ENCODE peak calls at places on chromosomes 7 and 10, in six cellular contexts. Z, Y, V, P, M and J are unnamed samples.

GRCh38 chr7:112162161-112163020 is 43.8 kb downstream of the DOCK4 start:
- DNase-seq in Z (no peak), Y (peak), V (no peak), P (peak), M (peak), J (no peak)

GRCh38 chr7:93232673-93233018 is 480 bp downstream of the VPS50 start:
- DNase-seq in Z (no peak), Y (no peak), V (no peak), P (no peak), M (no peak), J (no peak)

GRCh38 chr7:1268866-1269265 is 36.2 kb downstream of the UNCX start:
- DNase-seq in Z (no peak), Y (no peak), V (no peak), P (no peak), M (no peak), J (no peak)

GRCh38 chr10:23121135-23121534 is 25.8 kb downstream of the MSRB2 start:
- DNase-seq in Z (no peak), Y (no peak), V (no peak), P (no peak), M (no peak), J (no peak)

GRCh38 chr7:30923009-30923773 is 11.5 kb downstream of the AQP1 start:
- DNase-seq in Z (no peak), Y (no peak), V (no peak), P (no peak), M (no peak), J (no peak)

GRCh38 chr10:119298788-119299187 is 91.4 kb downstream of the GRK5 start:
- DNase-seq in Z (no peak), Y (no peak), V (no peak), P (no peak), M (no peak), J (no peak)

GRCh38 chr7:1650363-1651030 is 19.6 kb upstream of the ELFN1 start:
- DNase-seq in Z (no peak), Y (no peak), V (no peak), P (no peak), M (no peak), J (no peak)

GRCh38 chr10:52768114-52768532 is 4.5 kb downstream of the MBL2 start:
- DNase-seq in Z (no peak), Y (no peak), V (no peak), P (no peak), M (no peak), J (no peak)

GRCh38 chr7:8379264-8379663 is 54.1 kb upstream of the NXPH1 start:
- DNase-seq in Z (no peak), Y (peak), V (no peak), P (no peak), M (no peak), J (peak)

GRCh38 chr7:158266817-158267736 is 320.5 kb downstream of the PTPRN2 start:
- DNase-seq in Z (no peak), Y (no peak), V (no peak), P (no peak), M (no peak), J (no peak)

GRCh38 chr10:60099998-60100747 is 193.8 kb upstream of the CCDC6 start:
- DNase-seq in Z (no peak), Y (no peak), V (no peak), P (peak), M (peak), J (no peak)

GRCh38 chr7:112798199-112799159 is 8.3 kb upstream of the TMEM168 start:
- DNase-seq in Z (no peak), Y (no peak), V (no peak), P (no peak), M (peak), J (no peak)

GRCh38 chr7:127620406-127621233 is 2.7 kb upstream of the PAX4 start:
- DNase-seq in Z (no peak), Y (no peak), V (no peak), P (no peak), M (peak), J (no peak)

GRCh38 chr7:157059534-157059933 is 49.1 kb upstream of the MNX1 start:
- DNase-seq in Z (no peak), Y (no peak), V (no peak), P (no peak), M (no peak), J (no peak)

GRCh38 chr7:134254311-134254710 is 62.4 kb downstream of the SLC35B4 start:
- DNase-seq in Z (no peak), Y (no peak), V (no peak), P (peak), M (peak), J (no peak)

GRCh38 chr10:96560970-96561887 is 25.6 kb downstream of the TM9SF3 start:
- DNase-seq in Z (no peak), Y (no peak), V (no peak), P (no peak), M (no peak), J (no peak)

GRCh38 chr10:90787906-90788491 is 69.8 kb downstream of the HTR7 start:
- DNase-seq in Z (no peak), Y (no peak), V (no peak), P (peak), M (peak), J (no peak)

GRCh38 chr10:89301721-89302445 is at the start of gene IFIT2:
- DNase-seq in Z (peak), Y (no peak), V (peak), P (peak), M (peak), J (peak)

GRCh38 chr7:132225216-132226030 is 350.8 kb downstream of the PLXNA4 start:
- DNase-seq in Z (no peak), Y (no peak), V (no peak), P (peak), M (no peak), J (no peak)

GRCh38 chr7:132275811-132276210 is 300.5 kb downstream of the PLXNA4 start:
- DNase-seq in Z (no peak), Y (peak), V (no peak), P (no peak), M (no peak), J (peak)